ENCODE peak calls at places on chromosomes 3 and 15, in seven cellular contexts. Q is MCF 10A; C is activated CD4-positive, alpha-beta T cell treated with anti-CD3 and anti-CD28 coated beads for 48 hours; W is bronchial epithelial cell; B is mucosa of gallbladder; F is NCI-H2081; L is stimulated activated CD4-positive, alpha-beta T cell treated with anti-CD3 and anti-CD28 coated beads, Interleukin-1b, Interleukin-23, amount 100 ng/mL, for 4 hours. E is an unnamed sample.

GRCh38 chr15:44554934-44555723 is 18.2 kb downstream of the EIF3J start:
- DNase-seq in Q (no peak), C (no peak), W (no peak), B (no peak), F (no peak), L (no peak), E (no peak)

GRCh38 chr3:27279153-27279552 is 90.0 kb downstream of the NEK10 start:
- DNase-seq in Q (peak), C (no peak), W (peak), B (no peak), F (no peak), L (no peak), E (no peak)

GRCh38 chr3:72318504-72319201 is 529.6 kb downstream of the SHQ1 start:
- DNase-seq in Q (no peak), C (no peak), W (no peak), B (no peak), F (peak), L (no peak), E (no peak)

GRCh38 chr3:148971819-148972218 is 19.5 kb upstream of the GYG1 start:
- DNase-seq in Q (no peak), C (no peak), W (no peak), B (no peak), F (no peak), L (no peak), E (no peak)

GRCh38 chr15:85495096-85495495 is 114.7 kb downstream of the AKAP13 start:
- DNase-seq in Q (no peak), C (no peak), W (no peak), B (no peak), F (no peak), L (no peak), E (no peak)

GRCh38 chr3:159762238-159762637 is 226.4 kb upstream of the IL12A start:
- DNase-seq in Q (peak), C (no peak), W (peak), B (no peak), F (no peak), L (no peak), E (no peak)

GRCh38 chr3:141370065-141370533 is 1.8 kb downstream of the ZBTB38 start:
- DNase-seq in Q (peak), C (peak), W (peak), B (peak), F (peak), L (no peak), E (peak)

GRCh38 chr15:67164811-67165652 is 89.4 kb downstream of the AAGAB start:
- DNase-seq in Q (no peak), C (no peak), W (no peak), B (no peak), F (no peak), L (no peak), E (no peak)

GRCh38 chr3:31009881-31010280 is 115.4 kb upstream of the GADL1 start:
- DNase-seq in Q (peak), C (no peak), W (peak), B (no peak), F (no peak), L (no peak), E (no peak)

GRCh38 chr3:170746175-170746942 is 123.6 kb downstream of the RPL22L1 start:
- DNase-seq in Q (no peak), C (no peak), W (no peak), B (no peak), F (no peak), L (no peak), E (no peak)

GRCh38 chr3:56874269-56874668 is 72.5 kb upstream of the ARHGEF3 start:
- DNase-seq in Q (no peak), C (no peak), W (no peak), B (no peak), F (no peak), L (no peak), E (no peak)

GRCh38 chr3:180804871-180805430 is 107.5 kb upstream of the FXR1 start:
- DNase-seq in Q (peak), C (no peak), W (peak), B (no peak), F (peak), L (no peak), E (no peak)

E was measured in CD4-positive, alpha-beta memory T cell.